ENCODE peak calls at places on chromosomes 11 and 22, in four cellular contexts. V is neural progenitor cell, A is GM23248, T is IMR-90. C is an unnamed sample. For H4K20me1, the result is how much of the 10 kb centered on the place peaks cover.

GRCh38 chr11:117232911-117233409 is 489 bp downstream of the RNF214 start:
- DNase-seq in T (no peak), A (peak), V (peak), C (no peak)

GRCh38 chr11:88357323-88358039 is 19.9 kb upstream of the CTSC start:
- DNase-seq in T (peak), V (no peak), A (peak), C (peak)

GRCh38 chr11:109747839-109748238 is 325.8 kb downstream of the C11orf87 start:
- DNase-seq in V (no peak), T (no peak), A (peak), C (no peak)

GRCh38 chr22:38924197-38924952 is 33.0 kb upstream of the APOBEC3A start:
- DNase-seq in A (peak), V (no peak), T (peak), C (peak)

GRCh38 chr22:30235687-30236170 is 10.8 kb downstream of the LIF start:
- DNase-seq in T (peak), A (peak), V (no peak), C (peak)

GRCh38 chr22:36950797-36951590 is 37.6 kb downstream of the CSF2RB start:
- DNase-seq in V (no peak), A (no peak), T (no peak), C (no peak)

GRCh38 chr11:28738549-28738948 is 630.4 kb downstream of the METTL15 start:
- DNase-seq in V (no peak), T (peak), A (no peak), C (no peak)

GRCh38 chr22:26860233-26860765 is 202.9 kb downstream of the MIAT start:
- DNase-seq in T (no peak), A (no peak), V (no peak), C (no peak)

GRCh38 chr11:101916422-101916821 is at the start of gene ANGPTL5:
- DNase-seq in V (no peak), A (no peak), T (no peak), C (no peak)

GRCh38 chr11:58645854-58646253 is 23.4 kb downstream of the CNTF start:
- DNase-seq in T (no peak), A (no peak), V (no peak), C (no peak)

GRCh38 chr11:116167706-116168458 is 604.9 kb downstream of the BUD13 start:
- DNase-seq in T (no peak), V (no peak), A (no peak), C (no peak)

GRCh38 chr22:20033045-20033706 is 12.3 kb downstream of the TANGO2 start:
- DNase-seq in A (no peak), V (no peak), T (no peak), C (peak)

GRCh38 chr11:128283445-128283844 is 303.9 kb downstream of the ETS1 start:
- DNase-seq in T (peak), V (no peak), A (no peak), C (no peak)

GRCh38 chr11:15707971-15708370 is 593.2 kb downstream of the INSC start:
- DNase-seq in T (peak), V (peak), A (no peak), C (no peak)

GRCh38 chr11:56380120-56380519 is 4.7 kb downstream of the OR8U1 start:
- DNase-seq in V (no peak), A (no peak), T (no peak), C (no peak)

GRCh38 chr11:75858613-75859012 is 43.6 kb downstream of the UVRAG start:
- DNase-seq in A (peak), T (peak), V (no peak), C (no peak)

GRCh38 chr22:40210814-40211213 is 33.1 kb downstream of the TNRC6B start:
- DNase-seq in T (no peak), A (no peak), V (no peak), C (no peak)

GRCh38 chr22:48902983-48903650 is 924.6 kb downstream of the BRD1 start:
- DNase-seq in V (no peak), A (no peak), T (no peak), C (peak)

GRCh38 chr22:41480397-41480735 is 11.4 kb downstream of the ACO2 start:
- DNase-seq in A (peak), V (no peak), T (peak), C (peak)

GRCh38 chr11:36480833-36481232 is 29.2 kb downstream of the TRAF6 start:
- DNase-seq in A (no peak), T (no peak), V (no peak), C (no peak)

GRCh38 chr11:28919194-28919593 is 811.0 kb downstream of the METTL15 start:
- DNase-seq in V (no peak), T (no peak), A (peak), C (no peak)

GRCh38 chr11:68840661-68841653 is 759 bp downstream of the CPT1A start:
- DNase-seq in A (peak), T (peak), V (peak), C (peak)

GRCh38 chr11:68843052-68843561 is 1.4 kb upstream of the CPT1A start:
- DNase-seq in V (peak), T (peak), A (peak), C (peak)

GRCh38 chr11:68842427-68843051 is 823 bp upstream of the CPT1A start:
- DNase-seq in A (no peak), V (no peak), T (no peak), C (no peak)

GRCh38 chr11:68839953-68840641 is 1.6 kb downstream of the CPT1A start:
- DNase-seq in V (peak), A (peak), T (peak), C (no peak)

GRCh38 chr11:68841718-68842426 is at the start of gene CPT1A:
- DNase-seq in T (peak), V (peak), A (peak), C (peak)
- H2AFZ ChIP-seq in T (peak), V (no peak), A (peak), C (peak)

GRCh38 chr11:2584434-2584811 is 115.4 kb downstream of the KCNQ1OT1 start:
- DNase-seq in T (no peak), V (no peak), A (no peak), C (peak)

GRCh38 chr11:2583605-2583958 is 116.2 kb downstream of the KCNQ1OT1 start:
- DNase-seq in T (no peak), A (no peak), V (no peak), C (peak)

GRCh38 chr11:2581931-2582435 is 117.8 kb downstream of the KCNQ1OT1 start:
- DNase-seq in T (no peak), V (no peak), A (no peak), C (no peak)

GRCh38 chr11:2582436-2582931 is 117.3 kb downstream of the KCNQ1OT1 start:
- DNase-seq in T (no peak), V (peak), A (no peak), C (peak)

GRCh38 chr11:2582958-2583604 is 116.7 kb downstream of the KCNQ1OT1 start:
- DNase-seq in A (no peak), V (no peak), T (no peak), C (peak)
- H4K20me1 ChIP-seq in A (under half), V (under half), T (under half), C (under half)

GRCh38 chr11:12829131-12829530 is 154.9 kb downstream of the TEAD1 start:
- DNase-seq in A (no peak), V (no peak), T (no peak), C (no peak)
- H3K27ac ChIP-seq in A (peak), V (peak), T (peak), C (no peak)

GRCh38 chr11:126489791-126490190 is 134.3 kb downstream of the ST3GAL4 start:
- DNase-seq in T (peak), V (no peak), A (no peak), C (peak)
- H2AFZ ChIP-seq in T (peak), V (no peak), A (no peak), C (no peak)

GRCh38 chr11:94773842-94774241 is 5.7 kb downstream of the AMOTL1 start:
- DNase-seq in V (no peak), A (no peak), T (no peak), C (no peak)

GRCh38 chr11:94775576-94776327 is 7.6 kb downstream of the AMOTL1 start:
- DNase-seq in A (no peak), V (no peak), T (no peak), C (no peak)

GRCh38 chr11:94780432-94780831 is 12.3 kb downstream of the AMOTL1 start:
- DNase-seq in T (no peak), A (no peak), V (no peak), C (no peak)

GRCh38 chr11:94774345-94774744 is 6.2 kb downstream of the AMOTL1 start:
- DNase-seq in V (no peak), T (peak), A (peak), C (no peak)

DNA sequence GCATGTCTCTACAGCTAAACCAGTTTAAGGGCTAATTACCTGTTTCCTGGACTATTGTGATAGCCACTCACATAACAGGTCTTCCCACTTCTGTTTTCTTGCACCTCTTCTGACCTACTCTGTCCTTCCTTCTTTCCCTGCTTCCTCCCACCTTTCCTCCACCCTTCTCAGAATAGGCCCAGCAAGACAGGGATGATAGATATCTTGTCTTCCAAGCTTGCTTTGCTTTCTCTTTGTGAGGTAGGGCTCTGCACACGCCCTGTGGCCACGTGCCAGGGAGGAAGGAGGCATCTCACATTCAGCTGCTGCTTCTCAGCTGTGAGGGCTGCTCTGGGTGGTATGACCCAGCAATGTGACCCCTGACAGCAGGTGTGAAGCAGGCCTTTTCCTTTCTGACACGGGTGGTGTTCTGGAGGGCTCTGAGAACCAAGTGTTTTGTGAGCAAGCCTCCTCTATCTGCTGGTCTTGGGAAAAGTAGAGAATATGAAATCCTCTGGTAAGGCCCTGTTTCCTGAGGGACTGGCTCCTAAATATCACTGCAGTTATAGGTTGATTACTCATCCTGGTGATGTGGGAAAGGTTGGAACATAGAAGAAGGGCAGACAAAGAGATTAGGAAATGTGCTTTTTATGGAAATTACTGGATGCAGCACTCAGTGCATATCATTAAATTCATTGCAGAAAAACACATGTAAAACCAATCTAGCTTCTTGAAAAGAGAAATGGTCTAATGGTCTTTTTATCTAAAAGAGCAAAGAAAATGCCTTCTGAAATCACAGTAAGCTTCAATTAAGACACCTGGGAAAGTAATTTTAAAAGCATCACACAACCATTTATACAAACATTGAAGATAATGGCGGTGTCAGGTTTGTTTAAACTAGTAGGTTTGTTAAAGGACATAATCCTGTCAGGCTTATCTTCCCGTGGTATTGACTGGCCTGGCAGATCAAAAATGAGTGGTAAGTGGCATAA is 8.5 kb downstream of the AMOTL1 start:
- DNase-seq in A (peak), V (peak), T (peak), C (no peak)
- H4K20me1 ChIP-seq in A (under half), V (half or more), T (half or more), C (under half)

GRCh38 chr11:9616858-9617257 is 43.4 kb downstream of the WEE1 start:
- DNase-seq in T (peak), A (peak), V (no peak), C (no peak)
- H3K27ac ChIP-seq in T (no peak), A (peak), V (no peak), C (no peak)